ENCODE peak calls at places on chromosomes 6 and 20, in seven cellular contexts. One of them, this sample, is unnamed.

GRCh38 chr6:138264372-138264880 is 46.1 kb upstream of the PBOV1 start:
- DNase-seq in HepG2: peak
- DNase-seq in HCT116: no peak
- DNase-seq in H1: no peak
- DNase-seq in K562: no peak
- DNase-seq in GM12878: no peak
- DNase-seq in SK-N-SH: no peak
- DNase-seq in this sample: no peak

GRCh38 chr6:35427851-35428321 is 24.3 kb upstream of the FANCE start:
- DNase-seq in SK-N-SH: no peak
- DNase-seq in K562: no peak
- DNase-seq in HCT116: no peak
- DNase-seq in GM12878: no peak
- DNase-seq in H1: no peak
- DNase-seq in HepG2: no peak
- DNase-seq in this sample: no peak

GRCh38 chr6:35320031-35320410 is 22.3 kb upstream of the PPARD start:
- DNase-seq in H1: no peak
- DNase-seq in HepG2: no peak
- DNase-seq in GM12878: no peak
- DNase-seq in HCT116: no peak
- DNase-seq in SK-N-SH: peak
- DNase-seq in K562: no peak
- DNase-seq in this sample: no peak

GRCh38 chr6:128532827-128533226 is 12.4 kb upstream of the PTPRK start:
- DNase-seq in SK-N-SH: no peak
- DNase-seq in H1: no peak
- DNase-seq in HepG2: no peak
- DNase-seq in GM12878: no peak
- DNase-seq in K562: no peak
- DNase-seq in HCT116: no peak
- DNase-seq in this sample: no peak

GRCh38 chr6:82910394-82910793 is 155.2 kb downstream of the UBE3D start:
- DNase-seq in HepG2: no peak
- DNase-seq in GM12878: no peak
- DNase-seq in K562: no peak
- DNase-seq in HCT116: no peak
- DNase-seq in SK-N-SH: no peak
- DNase-seq in H1: no peak
- DNase-seq in this sample: no peak

GRCh38 chr6:118468682-118469465 is 79.2 kb upstream of the PLN start:
- DNase-seq in HepG2: peak
- DNase-seq in K562: no peak
- DNase-seq in GM12878: no peak
- DNase-seq in SK-N-SH: no peak
- DNase-seq in HCT116: no peak
- DNase-seq in H1: no peak
- DNase-seq in this sample: no peak

GRCh38 chr20:32353848-32354496 is 4.2 kb upstream of the ASXL1 start:
- DNase-seq in HCT116: no peak
- DNase-seq in H1: no peak
- DNase-seq in SK-N-SH: no peak
- DNase-seq in HepG2: no peak
- DNase-seq in K562: no peak
- DNase-seq in GM12878: no peak
- DNase-seq in this sample: no peak

GRCh38 chr6:140050232-140050995 is 676.0 kb upstream of the CITED2 start:
- DNase-seq in GM12878: no peak
- DNase-seq in K562: no peak
- DNase-seq in HCT116: no peak
- DNase-seq in H1: no peak
- DNase-seq in SK-N-SH: peak
- DNase-seq in HepG2: peak
- DNase-seq in this sample: no peak

GRCh38 chr6:166586424-166587156 is at the start of gene RAMACL:
- DNase-seq in K562: peak
- DNase-seq in HCT116: peak
- DNase-seq in GM12878: peak
- DNase-seq in SK-N-SH: peak
- DNase-seq in H1: no peak
- DNase-seq in HepG2: no peak
- DNase-seq in this sample: peak

GRCh38 chr20:60695223-60695622 is 556.8 kb upstream of the CDH4 start:
- DNase-seq in GM12878: no peak
- DNase-seq in HepG2: no peak
- DNase-seq in H1: no peak
- DNase-seq in SK-N-SH: no peak
- DNase-seq in HCT116: no peak
- DNase-seq in K562: no peak
- DNase-seq in this sample: no peak

GRCh38 chr6:154569136-154569862 is 58.8 kb upstream of the CNKSR3 start:
- DNase-seq in GM12878: no peak
- DNase-seq in HCT116: no peak
- DNase-seq in K562: no peak
- DNase-seq in SK-N-SH: peak
- DNase-seq in H1: no peak
- DNase-seq in HepG2: no peak
- DNase-seq in this sample: no peak

GRCh38 chr6:90896165-90896549 is 309.3 kb upstream of the MAP3K7 start:
- DNase-seq in HCT116: no peak
- DNase-seq in GM12878: no peak
- DNase-seq in K562: no peak
- DNase-seq in H1: no peak
- DNase-seq in SK-N-SH: peak
- DNase-seq in HepG2: no peak
- DNase-seq in this sample: no peak

GRCh38 chr20:38134427-38135281 is 30.4 kb downstream of the TGM2 start:
- DNase-seq in HepG2: peak
- DNase-seq in GM12878: no peak
- DNase-seq in H1: no peak
- DNase-seq in SK-N-SH: peak
- DNase-seq in K562: peak
- DNase-seq in HCT116: no peak
- DNase-seq in this sample: no peak

GRCh38 chr20:12371955-12372354 is 454.3 kb downstream of the BTBD3 start:
- DNase-seq in K562: no peak
- DNase-seq in H1: no peak
- DNase-seq in SK-N-SH: no peak
- DNase-seq in HepG2: no peak
- DNase-seq in HCT116: no peak
- DNase-seq in GM12878: no peak
- DNase-seq in this sample: no peak

GRCh38 chr6:158485411-158485810 is 74.5 kb upstream of the TMEM181 start:
- DNase-seq in HepG2: no peak
- DNase-seq in SK-N-SH: no peak
- DNase-seq in HCT116: no peak
- DNase-seq in K562: no peak
- DNase-seq in H1: no peak
- DNase-seq in GM12878: no peak
- DNase-seq in this sample: no peak

GRCh38 chr6:83220121-83220520 is 27.0 kb downstream of the RWDD2A start:
- DNase-seq in SK-N-SH: no peak
- DNase-seq in K562: no peak
- DNase-seq in GM12878: no peak
- DNase-seq in HepG2: no peak
- DNase-seq in H1: no peak
- DNase-seq in HCT116: no peak
- DNase-seq in this sample: no peak

GRCh38 chr6:124812067-124812466 is 150.2 kb upstream of the RNF217 start:
- DNase-seq in HepG2: no peak
- DNase-seq in H1: no peak
- DNase-seq in K562: no peak
- DNase-seq in HCT116: no peak
- DNase-seq in SK-N-SH: no peak
- DNase-seq in GM12878: no peak
- DNase-seq in this sample: no peak

GRCh38 chr20:38838326-38838725 is 32.8 kb downstream of the PPP1R16B start:
- DNase-seq in K562: no peak
- DNase-seq in H1: no peak
- DNase-seq in SK-N-SH: no peak
- DNase-seq in HCT116: no peak
- DNase-seq in GM12878: no peak
- DNase-seq in HepG2: no peak
- DNase-seq in this sample: no peak

DNA sequence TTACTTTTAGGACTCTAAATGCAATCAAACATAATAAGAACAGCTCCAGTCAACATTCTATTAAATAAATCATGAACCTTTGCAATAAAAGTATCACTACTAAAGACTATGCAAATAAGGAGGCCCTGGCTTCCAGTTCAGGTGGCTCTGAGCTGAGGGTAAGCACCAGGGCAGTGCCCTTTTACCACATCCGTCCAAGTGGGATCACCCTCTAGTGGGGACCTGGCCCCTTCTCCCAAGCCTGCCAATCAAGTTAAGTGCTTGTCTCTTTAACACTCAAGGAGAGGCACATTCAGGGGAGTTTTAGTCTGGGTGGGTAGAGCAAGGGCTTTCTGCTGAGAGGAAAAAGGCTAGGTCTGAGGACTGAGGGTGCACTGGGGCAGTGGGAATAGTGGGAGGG is 161.4 kb downstream of the TMEM200A start:
- DNase-seq in HCT116: no peak
- DNase-seq in HepG2: no peak
- DNase-seq in SK-N-SH: no peak
- DNase-seq in H1: no peak
- DNase-seq in K562: no peak
- DNase-seq in GM12878: no peak
- DNase-seq in this sample: no peak
- TF ChIP-seq JUND in HCT116: no peak
- TF ChIP-seq JUND in HepG2: no peak
- TF ChIP-seq JUND in SK-N-SH: no peak
- TF ChIP-seq JUND in H1: no peak
- TF ChIP-seq JUND in K562: no peak
- TF ChIP-seq JUND in GM12878: no peak
- TF ChIP-seq JUND in this sample: no peak

DNA sequence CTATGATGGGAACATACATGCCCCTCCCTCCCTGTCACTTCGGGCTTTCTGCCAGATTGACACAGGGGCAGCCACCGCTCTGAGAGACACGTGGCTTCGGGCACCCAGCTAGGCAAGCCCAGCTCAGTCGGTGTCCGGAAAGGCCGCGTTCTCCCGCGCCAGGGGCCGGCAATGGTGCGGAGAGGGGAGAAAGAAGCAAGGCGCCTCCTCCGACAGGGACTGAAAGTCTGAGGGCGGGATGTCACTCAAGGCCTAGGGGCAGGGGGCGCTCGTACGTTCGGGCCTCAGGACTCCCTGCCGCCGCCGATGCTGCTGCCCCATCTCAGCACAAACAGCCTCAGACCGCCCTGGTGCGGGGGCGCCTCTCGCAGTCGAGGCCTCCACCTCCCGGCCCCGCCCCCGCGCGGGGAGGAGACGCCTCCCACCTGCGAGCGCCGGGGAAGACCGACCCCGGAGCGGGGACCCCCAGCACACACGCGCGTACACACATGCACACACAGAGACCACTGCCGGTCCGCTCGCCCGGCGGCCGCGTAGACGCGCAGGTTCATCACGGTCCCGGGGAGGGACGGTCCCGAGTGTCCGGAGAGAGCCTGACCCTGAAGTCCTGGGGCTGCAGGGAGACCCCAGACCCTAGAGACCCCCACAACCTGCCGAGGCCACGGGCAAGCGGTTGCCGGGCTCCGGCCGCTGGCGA is 1.9 kb downstream of the GRM4 start:
- DNase-seq in GM12878: no peak
- DNase-seq in HCT116: no peak
- DNase-seq in HepG2: peak
- DNase-seq in SK-N-SH: peak
- DNase-seq in K562: peak
- DNase-seq in H1: no peak
- DNase-seq in this sample: peak
- TF ChIP-seq JUND in GM12878: no peak
- TF ChIP-seq JUND in HCT116: no peak
- TF ChIP-seq JUND in HepG2: no peak
- TF ChIP-seq JUND in SK-N-SH: no peak
- TF ChIP-seq JUND in K562: no peak
- TF ChIP-seq JUND in H1: no peak
- TF ChIP-seq JUND in this sample: no peak

DNA sequence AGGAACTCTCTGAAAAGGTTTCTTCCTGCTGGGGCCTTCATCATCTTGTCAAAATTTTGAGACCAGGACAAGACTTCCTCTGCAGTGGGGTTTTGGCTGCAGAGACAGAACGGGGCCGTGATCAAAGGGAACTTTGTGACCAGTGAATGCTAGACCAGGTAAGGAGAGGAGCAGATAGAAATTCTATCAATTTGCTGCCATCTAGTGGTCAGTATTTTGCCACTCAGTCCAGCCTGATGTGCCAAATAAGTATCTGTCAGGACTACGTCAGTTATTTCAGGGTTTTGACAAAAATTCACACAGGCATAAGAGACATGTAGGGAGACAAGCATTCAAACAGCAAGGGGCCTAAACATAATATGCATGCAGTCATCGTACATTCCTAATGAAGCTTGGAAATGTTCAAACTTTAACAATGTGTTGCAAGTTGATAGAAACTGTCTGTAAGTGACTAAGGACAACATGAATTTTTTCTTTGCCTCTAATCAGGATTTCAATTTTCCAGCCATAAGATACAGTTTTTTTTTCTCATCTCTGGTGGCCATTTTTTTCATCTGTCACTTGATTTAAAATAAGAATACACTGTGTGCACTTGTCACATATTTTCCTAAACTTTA is 22.0 kb upstream of the MTRF1L start:
- DNase-seq in HepG2: peak
- DNase-seq in GM12878: peak
- DNase-seq in H1: peak
- DNase-seq in HCT116: peak
- DNase-seq in SK-N-SH: peak
- DNase-seq in K562: peak
- DNase-seq in this sample: peak
- TF ChIP-seq JUND in HepG2: no peak
- TF ChIP-seq JUND in GM12878: no peak
- TF ChIP-seq JUND in H1: no peak
- TF ChIP-seq JUND in HCT116: no peak
- TF ChIP-seq JUND in SK-N-SH: no peak
- TF ChIP-seq JUND in K562: no peak
- TF ChIP-seq JUND in this sample: no peak

GRCh38 chr6:98958791-98959190 is 11.0 kb upstream of the FBXL4 start:
- DNase-seq in HCT116: no peak
- DNase-seq in HepG2: no peak
- DNase-seq in H1: no peak
- DNase-seq in K562: no peak
- DNase-seq in SK-N-SH: no peak
- DNase-seq in GM12878: no peak
- DNase-seq in this sample: no peak

DNA sequence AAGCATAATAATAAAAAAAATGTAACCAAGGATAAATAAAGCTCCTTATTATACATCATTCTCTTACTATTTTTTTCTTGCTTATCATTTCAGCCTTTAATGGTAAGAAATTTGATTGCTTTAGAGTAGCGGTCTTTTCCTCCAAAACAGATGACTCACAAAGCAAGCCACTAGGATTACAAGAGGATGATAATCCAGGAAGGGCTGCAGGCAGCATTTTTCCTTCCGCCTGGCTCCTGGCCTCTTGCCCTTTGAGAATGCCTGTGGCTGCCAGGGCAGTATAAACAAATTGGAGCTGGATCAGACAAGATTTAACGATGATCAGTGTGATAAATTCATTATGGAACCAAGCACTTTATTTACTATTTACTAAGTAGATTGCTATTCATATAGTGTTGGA is 9.7 kb upstream of the FBXL4 start:
- DNase-seq in H1: no peak
- DNase-seq in SK-N-SH: no peak
- DNase-seq in K562: no peak
- DNase-seq in HepG2: peak
- DNase-seq in GM12878: no peak
- DNase-seq in HCT116: peak
- DNase-seq in this sample: no peak
- TF ChIP-seq JUND in H1: no peak
- TF ChIP-seq JUND in SK-N-SH: peak
- TF ChIP-seq JUND in K562: no peak
- TF ChIP-seq JUND in HepG2: no peak
- TF ChIP-seq JUND in GM12878: no peak
- TF ChIP-seq JUND in HCT116: peak
- TF ChIP-seq JUND in this sample: no peak